ENCODE peak calls at places on chromosomes 13 and 19, in nine cellular contexts. D is activated CD4-positive, alpha-beta memory T cell treated with anti-CD3 and anti-CD28 coated beads, Interleukin-2, amount 10 ng/mL, durations not matched to agents 7 days and 5 days; B is CD8-positive, alpha-beta T cell; T is erythroblast; G is NCI-H774; L is stimulated activated CD4-positive, alpha-beta T cell treated with anti-CD3 and anti-CD28 coated beads, Interleukin-4, amount 100 ng/mL, for 1 hour; Y is HS-27A; W is NCI-H1092; A is right cardiac atrium. E is an unnamed sample.

GRCh38 chr19:23273022-23273593 is 22.9 kb upstream of the ZNF724 start:
- DNase-seq in D (peak), B (peak), T (peak), G (no peak), L (peak), Y (no peak), W (no peak), A (no peak), E (no peak)

GRCh38 chr19:38173324-38174041 is 50.5 kb downstream of the DPF1 start:
- DNase-seq in D (no peak), B (no peak), T (no peak), G (peak), L (no peak), Y (no peak), W (peak), A (peak), E (no peak)

GRCh38 chr19:53102701-53103140 is 501 bp downstream of the ZNF160 start:
- DNase-seq in D (peak), B (peak), T (peak), G (no peak), L (peak), Y (peak), W (no peak), A (peak), E (no peak)

GRCh38 chr13:36680918-36681317 is 7.1 kb downstream of the SERTM1 start:
- DNase-seq in D (no peak), B (no peak), T (no peak), G (no peak), L (no peak), Y (no peak), W (no peak), A (no peak), E (no peak)

GRCh38 chr13:99746857-99747710 is 224.5 kb downstream of the ZIC5 start:
- DNase-seq in D (no peak), B (no peak), T (no peak), G (no peak), L (no peak), Y (no peak), W (no peak), A (no peak), E (no peak)

GRCh38 chr19:48614436-48615144 is at the start of gene FAM83E:
- DNase-seq in D (no peak), B (no peak), T (no peak), G (no peak), L (no peak), Y (no peak), W (no peak), A (no peak), E (no peak)

GRCh38 chr19:56837892-56838679 is 2.4 kb downstream of the PEG3 start:
- DNase-seq in D (no peak), B (no peak), T (peak), G (no peak), L (no peak), Y (no peak), W (no peak), A (peak), E (no peak)

GRCh38 chr19:7355151-7355845 is 6.6 kb downstream of the ARHGEF18 start:
- DNase-seq in D (no peak), B (no peak), T (no peak), G (no peak), L (no peak), Y (no peak), W (no peak), A (peak), E (no peak)

GRCh38 chr19:7789447-7789846 is 26.4 kb downstream of the CLEC4M start:
- DNase-seq in D (no peak), B (peak), T (no peak), G (peak), L (peak), Y (no peak), W (no peak), A (no peak), E (no peak)

GRCh38 chr19:13089139-13089856 is 13.4 kb downstream of the LYL1 start:
- DNase-seq in D (no peak), B (no peak), T (peak), G (no peak), L (no peak), Y (no peak), W (no peak), A (no peak), E (no peak)

GRCh38 chr19:37943480-37943879 is 36.5 kb downstream of the SIPA1L3 start:
- DNase-seq in D (no peak), B (no peak), T (peak), G (no peak), L (no peak), Y (no peak), W (no peak), A (no peak), E (no peak)

GRCh38 chr19:19105365-19106060 is 32.8 kb downstream of the TMEM161A start:
- DNase-seq in D (no peak), B (no peak), T (no peak), G (peak), L (no peak), Y (no peak), W (no peak), A (peak), E (no peak)

GRCh38 chr13:57633950-57634828 is 2.6 kb downstream of the PCDH17 start:
- DNase-seq in D (no peak), B (no peak), T (no peak), G (no peak), L (no peak), Y (no peak), W (no peak), A (peak), E (no peak)

GRCh38 chr13:21040120-21040834 is 21.1 kb downstream of the LATS2 start:
- DNase-seq in D (no peak), B (no peak), T (no peak), G (no peak), L (no peak), Y (no peak), W (no peak), A (no peak), E (no peak)

GRCh38 chr13:41610426-41610825 is 153.1 kb downstream of the RGCC start:
- DNase-seq in D (no peak), B (no peak), T (no peak), G (no peak), L (no peak), Y (no peak), W (no peak), A (no peak), E (no peak)

GRCh38 chr19:35045667-35046300 is 4.3 kb downstream of the HPN start:
- DNase-seq in D (peak), B (peak), T (peak), G (no peak), L (no peak), Y (no peak), W (no peak), A (no peak), E (no peak)

GRCh38 chr13:36418022-36418805 is 14.1 kb upstream of the CCNA1 start:
- DNase-seq in D (no peak), B (no peak), T (peak), G (no peak), L (no peak), Y (no peak), W (no peak), A (no peak), E (no peak)

GRCh38 chr19:4654437-4655361 is 15.4 kb downstream of the TNFAIP8L1 start:
- DNase-seq in D (no peak), B (no peak), T (no peak), G (no peak), L (no peak), Y (no peak), W (no peak), A (peak), E (no peak)

GRCh38 chr19:31555634-31556215 is 206.5 kb upstream of the TSHZ3 start:
- DNase-seq in D (no peak), B (no peak), T (no peak), G (no peak), L (no peak), Y (no peak), W (no peak), A (no peak), E (no peak)

GRCh38 chr13:97139704-97140103 is 82.4 kb upstream of the MBNL2 start:
- DNase-seq in D (no peak), B (no peak), T (no peak), G (no peak), L (no peak), Y (no peak), W (no peak), A (no peak), E (no peak)